ENCODE peak calls at places on chromosomes 3 and 15, in five cellular contexts. K is uterus, V is posterior cingulate gyrus, R is T-helper 1 cell, A is EL. M is an unnamed sample.

GRCh38 chr3:30421261-30421660 is 185.1 kb upstream of the TGFBR2 start:
- DNase-seq in A (peak), R (no peak), K (no peak), V (no peak), M (no peak)

GRCh38 chr3:127678315-127678599 is 5.5 kb downstream of the ABTB1 start:
- DNase-seq in K (no peak), V (no peak), R (no peak), A (no peak), M (no peak)

GRCh38 chr15:67946701-67947100 is 106.9 kb upstream of the RNU6-1 start:
- DNase-seq in R (no peak), V (no peak), A (no peak), K (no peak), M (no peak)

GRCh38 chr15:96348112-96349027 is 17.9 kb downstream of the NR2F2 start:
- DNase-seq in A (no peak), V (no peak), R (no peak), K (no peak), M (no peak)

GRCh38 chr3:72306800-72307341 is 521.9 kb upstream of the PROK2 start:
- DNase-seq in R (no peak), A (no peak), V (peak), K (peak), M (peak)

GRCh38 chr3:139975592-139976360 is 40.8 kb downstream of the CLSTN2 start:
- DNase-seq in R (no peak), V (no peak), K (no peak), A (no peak), M (no peak)

GRCh38 chr3:144458283-144458682 is 486.7 kb downstream of the DIPK2A start:
- DNase-seq in V (no peak), R (no peak), A (no peak), K (no peak), M (no peak)

GRCh38 chr3:10511809-10512494 is 6.6 kb upstream of the ATP2B2 start:
- DNase-seq in K (no peak), A (peak), V (no peak), R (no peak), M (no peak)

GRCh38 chr3:31377045-31377642 is 155.6 kb upstream of the STT3B start:
- DNase-seq in V (no peak), K (no peak), A (peak), R (peak), M (peak)

GRCh38 chr3:99504258-99504657 is 134.1 kb upstream of the COL8A1 start:
- DNase-seq in A (peak), R (no peak), V (no peak), K (no peak), M (peak)

GRCh38 chr15:99073008-99073714 is 31.7 kb upstream of the SYNM start:
- DNase-seq in A (peak), V (no peak), R (no peak), K (no peak), M (no peak)

GRCh38 chr3:172550347-172550943 is 27.2 kb upstream of the TNFSF10 start:
- DNase-seq in K (peak), R (no peak), V (peak), A (peak), M (peak)

GRCh38 chr3:184944221-184944620 is 132.3 kb downstream of the VPS8 start:
- DNase-seq in R (no peak), A (no peak), K (no peak), V (no peak), M (no peak)

GRCh38 chr3:177464392-177465225 is 267.3 kb upstream of the TBL1XR1 start:
- DNase-seq in A (no peak), V (no peak), R (no peak), K (no peak), M (no peak)

GRCh38 chr3:48440590-48440958 is 517 bp downstream of the TMA7 start:
- DNase-seq in R (peak), A (peak), K (no peak), V (peak), M (no peak)

GRCh38 chr3:152386208-152386607 is 117.5 kb downstream of the MBNL1 start:
- DNase-seq in K (no peak), R (no peak), A (no peak), V (no peak), M (no peak)